ENCODE peak calls at places on chromosomes 16 and 17, in ten cellular contexts. Q is kidney, A is IMR-90, I is HCT116, F is T-helper 2 cell, R is body of pancreas, N is EL, L is mesenchymal stem cell, Z is cardiac fibroblast, Y is smooth muscle cell of the brain vasculature. B is an unnamed sample.
A peak's percentile ranks its signal among the peaks of the same experiment; 100 is the strongest.

GRCh38 chr17:7208754-7209460 is 10.7 kb downstream of the DLG4 start:
- DNase-seq in Y (no peak), Q (no peak), N (no peak), L (no peak), F (no peak), A (no peak), Z (no peak), I (no peak), R (no peak), B (no peak)

GRCh38 chr16:10597184-10597583 is 16.8 kb upstream of the EMP2 start:
- DNase-seq in F (peak; percentile 7), A (no peak), Q (no peak), I (no peak), L (no peak), R (no peak), Z (no peak), N (no peak), Y (no peak), B (no peak)

GRCh38 chr17:57607553-57608120 is 137.5 kb downstream of the CCDC182 start:
- DNase-seq in N (no peak), Z (peak; percentile 34), A (no peak), Q (peak; percentile 52), Y (no peak), I (no peak), F (no peak), R (no peak), L (no peak), B (peak; percentile 22)

GRCh38 chr16:4433228-4433627 is 7.6 kb downstream of the DNAJA3 start:
- DNase-seq in F (no peak), I (no peak), L (no peak), N (no peak), Z (no peak), A (no peak), Y (no peak), R (no peak), Q (no peak), B (no peak)

GRCh38 chr16:69941251-69942098 is 9.7 kb upstream of the CLEC18A start:
- DNase-seq in N (no peak), R (no peak), I (no peak), A (no peak), L (peak; percentile 58), Y (no peak), F (no peak), Z (no peak), Q (no peak), B (peak; percentile 73)

GRCh38 chr16:3542601-3543373 is 34.4 kb downstream of the NLRC3 start:
- DNase-seq in N (no peak), Q (no peak), F (no peak), I (no peak), R (no peak), Y (no peak), Z (no peak), L (no peak), A (no peak), B (peak; percentile 59)

GRCh38 chr17:21460358-21460757 is 84.2 kb downstream of the KCNJ12 start:
- DNase-seq in F (no peak), Y (peak; percentile 82), I (no peak), Z (peak; percentile 91), L (peak; percentile 77), Q (no peak), A (peak; percentile 17), R (no peak), N (peak; percentile 27), B (no peak)

GRCh38 chr17:70780031-70780430 is 610.7 kb downstream of the KCNJ2 start:
- DNase-seq in F (no peak), L (no peak), Y (no peak), A (peak; percentile 55), Z (peak; percentile 43), I (no peak), Q (no peak), N (peak; percentile 3), R (no peak), B (no peak)

GRCh38 chr17:7704601-7705268 is at the start of gene EFNB3:
- DNase-seq in I (no peak), Z (no peak), A (no peak), N (peak; percentile 40), Y (no peak), L (peak; percentile 38), R (no peak), Q (peak; percentile 78), F (no peak), B (no peak)

GRCh38 chr17:18250259-18250658 is 8.3 kb downstream of the FLII start:
- DNase-seq in N (no peak), L (no peak), Z (no peak), F (no peak), Y (no peak), A (no peak), I (no peak), R (peak; percentile 73), Q (peak; percentile 73), B (no peak)

GRCh38 chr17:37610971-37611370 is 1.8 kb upstream of the SYNRG start:
- DNase-seq in R (no peak), I (no peak), N (no peak), Z (no peak), L (peak; percentile 17), A (peak; percentile 6), Y (no peak), Q (no peak), F (no peak), B (no peak)

GRCh38 chr16:10600792-10601443 is 20.5 kb upstream of the EMP2 start:
- DNase-seq in I (no peak), F (no peak), Z (peak; percentile 18), Q (no peak), Y (no peak), A (peak; percentile 38), L (peak; percentile 7), N (no peak), R (no peak), B (no peak)

GRCh38 chr17:28001149-28001548 is 41.3 kb upstream of the NLK start:
- DNase-seq in I (no peak), R (no peak), Q (no peak), L (no peak), Z (no peak), F (no peak), N (no peak), Y (no peak), A (no peak), B (no peak)

GRCh38 chr16:70582280-70582978 is 58.8 kb downstream of the SF3B3 start:
- DNase-seq in Y (no peak), R (no peak), Q (no peak), I (no peak), A (no peak), F (peak; percentile 23), Z (no peak), N (no peak), L (no peak), B (peak; percentile 68)

GRCh38 chr17:39916918-39917317 is 1.5 kb downstream of the GSDMB start:
- DNase-seq in N (peak; percentile 23), Z (peak; percentile 18), Q (no peak), Y (no peak), I (no peak), A (peak; percentile 26), L (peak; percentile 8), R (no peak), F (no peak), B (no peak)

GRCh38 chr17:56976941-56977570 is 875 bp upstream of the SCPEP1 start:
- DNase-seq in R (no peak), A (no peak), F (no peak), Y (no peak), Q (no peak), N (no peak), Z (peak; percentile 17), L (peak; percentile 10), I (no peak), B (no peak)

GRCh38 chr17:80227156-80227555 is 6.9 kb downstream of the SLC26A11 start:
- DNase-seq in Y (no peak), I (no peak), Q (no peak), R (no peak), A (no peak), N (no peak), Z (no peak), F (no peak), L (no peak), B (no peak)

GRCh38 chr17:28570716-28571254 is 539 bp downstream of the PIGS start:
- DNase-seq in F (peak; percentile 62), R (no peak), Z (peak; percentile 13), L (peak; percentile 47), Q (peak; percentile 77), N (peak; percentile 35), Y (no peak), I (no peak), A (no peak), B (peak; percentile 86)

GRCh38 chr17:40097931-40098845 is 2.2 kb downstream of the NR1D1 start:
- DNase-seq in A (no peak), Y (no peak), L (peak; percentile 43), Z (peak; percentile 69), F (no peak), N (peak; percentile 43), Q (peak; percentile 96), I (no peak), R (peak; percentile 85), B (no peak)

GRCh38 chr16:69481901-69482341 is 57.5 kb downstream of the CYB5B start:
- DNase-seq in Y (peak; percentile 3), A (peak; percentile 48), N (peak; percentile 42), R (peak; percentile 45), Q (peak; percentile 95), F (no peak), Z (peak; percentile 76), I (no peak), L (no peak), B (no peak)

GRCh38 chr17:65876985-65877384 is 314.9 kb downstream of the CEP112 start:
- DNase-seq in I (no peak), R (no peak), A (no peak), F (no peak), Z (no peak), Y (no peak), N (no peak), Q (no peak), L (no peak), B (no peak)

GRCh38 chr17:1030684-1031557 is 34.0 kb downstream of the TIMM22 start:
- DNase-seq in F (no peak), I (no peak), R (no peak), Y (no peak), L (no peak), N (no peak), Z (no peak), A (no peak), Q (no peak), B (no peak)

GRCh38 chr16:75280331-75280804 is 28.9 kb upstream of the BCAR1 start:
- DNase-seq in F (no peak), N (no peak), Q (no peak), Y (no peak), A (no peak), R (no peak), I (no peak), Z (no peak), L (no peak), B (no peak)

GRCh38 chr17:49525831-49526741 is 31.0 kb downstream of the NGFR start:
- DNase-seq in Z (no peak), Q (no peak), L (no peak), Y (no peak), F (no peak), R (no peak), I (no peak), A (no peak), N (no peak), B (peak; percentile 82)

GRCh38 chr16:50267151-50267631 is 840 bp downstream of the ADCY7 start:
- DNase-seq in Z (no peak), I (no peak), R (no peak), A (no peak), N (no peak), F (peak; percentile 32), Y (no peak), L (no peak), Q (peak; percentile 75), B (peak; percentile 67)

GRCh38 chr16:16982614-16983013 is 488.1 kb downstream of the XYLT1 start:
- DNase-seq in Q (no peak), Y (no peak), I (no peak), Z (no peak), L (no peak), N (no peak), R (no peak), A (no peak), F (no peak), B (no peak)

GRCh38 chr17:21119247-21119944 is 7.4 kb upstream of the DHRS7B start:
- DNase-seq in N (peak; percentile 71), Y (no peak), Q (peak; percentile 81), F (peak; percentile 83), L (peak; percentile 63), A (peak; percentile 61), I (peak; percentile 74), Z (peak; percentile 71), R (peak; percentile 70), B (no peak)

GRCh38 chr16:27698266-27698665 is 148.3 kb downstream of the KATNIP start:
- DNase-seq in Y (no peak), F (no peak), Q (peak; percentile 27), I (no peak), L (no peak), R (no peak), Z (no peak), A (no peak), N (no peak), B (peak; percentile 62)